ENCODE peak calls at places on chromosomes 1 and 21, in six cellular contexts. I is CD8-positive, alpha-beta T cell; U is sigmoid colon; J is CD8-positive, alpha-beta memory T cell; H is aorta; F is left ventricle myocardium inferior. V is an unnamed sample.

GRCh38 chr1:33443067-33443704 is 12.3 kb upstream of the PHC2 start:
- DNase-seq in I (no peak), U (no peak), J (no peak), H (no peak), F (no peak), V (no peak)

GRCh38 chr1:195886000-195886399 is 722.2 kb downstream of the KCNT2 start:
- DNase-seq in I (no peak), U (no peak), J (no peak), H (no peak), F (no peak), V (no peak)

GRCh38 chr1:219568728-219569127 is 44.2 kb downstream of the ZC3H11B start:
- DNase-seq in I (no peak), U (no peak), J (no peak), H (no peak), F (no peak), V (no peak)

GRCh38 chr1:198449281-198449680 is 91.2 kb downstream of the ATP6V1G3 start:
- DNase-seq in I (no peak), U (no peak), J (no peak), H (no peak), F (no peak), V (no peak)

GRCh38 chr1:17365271-17365670 is 6.7 kb upstream of the PADI6 start:
- DNase-seq in I (no peak), U (no peak), J (no peak), H (no peak), F (no peak), V (no peak)

GRCh38 chr1:162663589-162664030 is 31.3 kb downstream of the DDR2 start:
- DNase-seq in I (no peak), U (peak; percentile 76), J (no peak), H (no peak), F (no peak), V (no peak)

GRCh38 chr1:184152502-184152901 is 101.0 kb downstream of the TSEN15 start:
- DNase-seq in I (no peak), U (no peak), J (no peak), H (no peak), F (peak; percentile 34), V (no peak)

GRCh38 chr1:31154632-31155215 is 85.0 kb downstream of the NKAIN1 start:
- DNase-seq in I (peak; percentile 49), U (peak; percentile 81), J (peak; percentile 46), H (peak; percentile 93), F (peak; percentile 67), V (peak; percentile 42)

GRCh38 chr1:70331962-70332361 is 22.6 kb downstream of the ANKRD13C start:
- DNase-seq in I (no peak), U (no peak), J (no peak), H (no peak), F (no peak), V (no peak)

GRCh38 chr1:225816643-225817538 is 7.0 kb downstream of the EPHX1 start:
- DNase-seq in I (no peak), U (peak; percentile 90), J (no peak), H (no peak), F (peak; percentile 86), V (no peak)

GRCh38 chr1:67746299-67746698 is 61.3 kb downstream of the GADD45A start:
- DNase-seq in I (no peak), U (no peak), J (no peak), H (peak; percentile 90), F (no peak), V (no peak)

GRCh38 chr1:7539772-7540175 is 231.3 kb upstream of the VAMP3 start:
- DNase-seq in I (no peak), U (no peak), J (no peak), H (peak; percentile 55), F (no peak), V (peak; percentile 21)

GRCh38 chr1:236163460-236164153 is 21.3 kb downstream of the GPR137B start:
- DNase-seq in I (no peak), U (no peak), J (no peak), H (no peak), F (no peak), V (no peak)

GRCh38 chr1:158022554-158023278 is 29.3 kb downstream of the KIRREL1 start:
- DNase-seq in I (no peak), U (peak; percentile 79), J (no peak), H (no peak), F (no peak), V (no peak)

GRCh38 chr1:112439592-112439991 is 43.6 kb downstream of the CTTNBP2NL start:
- DNase-seq in I (no peak), U (no peak), J (no peak), H (no peak), F (no peak), V (no peak)

GRCh38 chr1:167529829-167530474 is 11.6 kb upstream of the CD247 start:
- DNase-seq in I (no peak), U (no peak), J (no peak), H (no peak), F (no peak), V (no peak)

GRCh38 chr1:236710328-236710892 is 24.1 kb downstream of the ACTN2 start:
- DNase-seq in I (no peak), U (no peak), J (no peak), H (no peak), F (no peak), V (no peak)

GRCh38 chr1:53549781-53550180 is 90.6 kb downstream of the DMRTB1 start:
- DNase-seq in I (no peak), U (peak; percentile 42), J (no peak), H (peak; percentile 66), F (peak; percentile 5), V (no peak)

GRCh38 chr21:18622383-18622782 is 218.8 kb upstream of the TMPRSS15 start:
- DNase-seq in I (no peak), U (no peak), J (no peak), H (no peak), F (no peak), V (no peak)

GRCh38 chr21:42381347-42381984 is 14.4 kb downstream of the TMPRSS3 start:
- DNase-seq in I (peak; percentile 40), U (no peak), J (peak; percentile 30), H (peak; percentile 50), F (no peak), V (no peak)

GRCh38 chr1:217333939-217334338 is 297.0 kb downstream of the GPATCH2 start:
- DNase-seq in I (no peak), U (no peak), J (no peak), H (no peak), F (no peak), V (no peak)

GRCh38 chr1:199010933-199011332 is 372.1 kb downstream of the PTPRC start:
- DNase-seq in I (no peak), U (no peak), J (no peak), H (no peak), F (no peak), V (no peak)

GRCh38 chr1:66532798-66533783 is 862 bp upstream of the SGIP1 start:
- DNase-seq in I (no peak), U (peak; percentile 72), J (no peak), H (peak; percentile 78), F (peak; percentile 19), V (no peak)

GRCh38 chr21:43597052-43597451 is 62.2 kb downstream of the HSF2BP start:
- DNase-seq in I (no peak), U (no peak), J (no peak), H (no peak), F (no peak), V (no peak)

GRCh38 chr1:182845379-182845778 is 6.2 kb downstream of the DHX9 start:
- DNase-seq in I (no peak), U (no peak), J (no peak), H (no peak), F (no peak), V (no peak)

GRCh38 chr1:183180213-183180612 is 5.9 kb upstream of the LAMC2 start:
- DNase-seq in I (no peak), U (peak; percentile 84), J (no peak), H (no peak), F (no peak), V (no peak)

GRCh38 chr1:186059311-186059710 is 315.7 kb downstream of the TPR start:
- DNase-seq in I (no peak), U (no peak), J (no peak), H (no peak), F (no peak), V (no peak)

GRCh38 chr1:65558215-65558614 is 137.7 kb downstream of the LEPR start:
- DNase-seq in I (no peak), U (no peak), J (no peak), H (no peak), F (no peak), V (no peak)

GRCh38 chr1:33653226-33653625 is 180.8 kb downstream of the ZSCAN20 start:
- DNase-seq in I (no peak), U (no peak), J (no peak), H (no peak), F (peak; percentile 54), V (no peak)

GRCh38 chr1:35876988-35877387 is 6.0 kb upstream of the AGO1 start:
- DNase-seq in I (no peak), U (no peak), J (no peak), H (no peak), F (no peak), V (no peak)

GRCh38 chr1:34597877-34598514 is 156.9 kb upstream of the GJB5 start:
- DNase-seq in I (no peak), U (no peak), J (no peak), H (peak; percentile 77), F (peak; percentile 46), V (peak; percentile 46)

DNA sequence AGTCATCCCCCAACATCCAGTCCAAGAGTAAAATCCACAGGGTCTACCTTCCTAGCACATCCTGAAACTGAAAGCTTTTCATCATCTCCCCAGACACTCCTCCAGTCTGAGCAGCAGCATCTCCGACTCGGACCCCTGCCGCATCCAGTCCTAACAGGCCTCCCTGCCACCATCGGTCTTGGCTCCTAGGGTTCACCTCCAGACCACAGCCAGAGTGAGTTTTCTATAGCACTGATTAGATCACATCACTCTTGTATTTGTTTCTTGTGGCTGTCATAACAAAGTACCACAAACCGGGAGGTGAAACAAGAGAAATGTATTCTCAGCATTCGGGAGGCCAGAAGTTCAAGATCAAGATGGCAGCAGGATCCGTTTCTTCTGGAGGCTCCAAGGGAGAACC is 187.8 kb downstream of the TOMM20 start:
- DNase-seq in I (no peak), U (no peak), J (no peak), H (no peak), F (no peak), V (no peak)
- H3K27ac ChIP-seq in I (no peak overlapping the region), U (no peak overlapping the region), J (no peak overlapping the region), H (no peak overlapping the region), F (no peak overlapping the region), V (no peak overlapping the region)

GRCh38 chr1:203318229-203318517 is 12.9 kb downstream of the BTG2 start:
- DNase-seq in I (no peak), U (no peak), J (no peak), H (no peak), F (no peak), V (no peak)
- H3K4me1 ChIP-seq in I (peaks cover 51% of the 10 kb centered on the region), U (no peaks in the 10 kb centered on the region), J (peaks cover 49% of the 10 kb centered on the region), H (peaks cover 4% of the 10 kb centered on the region), F (peaks cover 46% of the 10 kb centered on the region), V (peaks cover 49% of the 10 kb centered on the region)

DNA sequence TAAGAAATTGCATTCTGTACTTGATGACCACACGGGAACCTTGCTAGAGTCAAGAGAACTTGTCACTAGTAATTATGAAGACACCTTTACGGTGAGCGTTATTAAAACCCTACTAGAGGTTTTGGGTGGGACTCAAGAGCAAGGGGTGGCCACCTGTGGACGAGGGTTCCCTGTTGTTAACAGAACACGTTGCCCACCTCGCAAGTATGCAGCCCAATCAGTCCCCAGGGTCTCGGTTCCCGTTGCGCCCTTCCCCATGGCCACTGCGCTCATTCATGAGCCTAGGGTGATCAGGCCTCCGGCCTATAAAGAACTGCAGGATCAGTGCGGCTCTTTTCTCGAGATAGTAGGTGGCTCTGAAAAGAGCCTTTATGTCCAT is 30.2 kb upstream of the RNF187 start:
- DNase-seq in I (no peak), U (no peak), J (no peak), H (no peak), F (no peak), V (no peak)
- H3K4me3 ChIP-seq in I (peak overlapping the region; percentile 91), U (peak overlapping the region; percentile 27), J (peak overlapping the region; percentile 87), H (no peak overlapping the region), F (peak overlapping the region; percentile 72), V (peak overlapping the region; percentile 82)

GRCh38 chr1:61171915-61172485 is 89.6 kb downstream of the NFIA start:
- DNase-seq in I (no peak), U (no peak), J (no peak), H (no peak), F (no peak), V (no peak)
- H3K27ac ChIP-seq in I (no peak overlapping the region), U (peak overlapping the region; percentile 64), J (no peak overlapping the region), H (peak overlapping the region; percentile 61), F (peak overlapping the region; percentile 68), V (no peak overlapping the region)